ENCODE peak calls at places on chromosomes 3 and 15, in eight cellular contexts. T, F, Z, R, B, A, M and E are unnamed samples.

GRCh38 chr3:146020969-146021368 is 140.0 kb downstream of the PLOD2 start:
- DNase-seq in T (no peak), F (no peak), Z (no peak), R (no peak), B (no peak), A (no peak), M (no peak), E (no peak)

GRCh38 chr3:177804032-177804431 is 606.8 kb upstream of the TBL1XR1 start:
- DNase-seq in T (no peak), F (no peak), Z (no peak), R (no peak), B (no peak), A (no peak), M (no peak), E (no peak)

GRCh38 chr15:64046347-64047153 is at the start of gene DAPK2:
- DNase-seq in T (peak), F (peak), Z (peak), R (peak), B (peak), A (peak), M (peak), E (peak)

GRCh38 chr3:80232760-80233159 is 465.0 kb upstream of the ROBO1 start:
- DNase-seq in T (no peak), F (no peak), Z (no peak), R (no peak), B (no peak), A (no peak), M (peak), E (peak)

GRCh38 chr3:43882976-43883680 is 192.4 kb downstream of the ABHD5 start:
- DNase-seq in T (no peak), F (no peak), Z (no peak), R (no peak), B (no peak), A (peak), M (no peak), E (no peak)

GRCh38 chr15:96343529-96344072 is 13.1 kb downstream of the NR2F2 start:
- DNase-seq in T (no peak), F (no peak), Z (no peak), R (no peak), B (no peak), A (no peak), M (no peak), E (no peak)

GRCh38 chr3:175940881-175941280 is 1081.7 kb downstream of the NAALADL2 start:
- DNase-seq in T (no peak), F (no peak), Z (no peak), R (no peak), B (no peak), A (no peak), M (no peak), E (no peak)

GRCh38 chr3:33578325-33579180 is 138.3 kb upstream of the UBP1 start:
- DNase-seq in T (no peak), F (no peak), Z (no peak), R (no peak), B (no peak), A (no peak), M (no peak), E (peak)

GRCh38 chr3:168030488-168031054 is 65.2 kb downstream of the GOLIM4 start:
- DNase-seq in T (no peak), F (no peak), Z (no peak), R (no peak), B (no peak), A (no peak), M (no peak), E (no peak)

GRCh38 chr15:41930221-41930866 is 36.5 kb upstream of the SPTBN5 start:
- DNase-seq in T (no peak), F (no peak), Z (no peak), R (no peak), B (peak), A (peak), M (peak), E (peak)

GRCh38 chr15:69133862-69134519 is 26.4 kb upstream of the GLCE start:
- DNase-seq in T (no peak), F (no peak), Z (no peak), R (no peak), B (no peak), A (no peak), M (no peak), E (no peak)

GRCh38 chr15:68442041-68442440 is 10.1 kb upstream of the ITGA11 start:
- DNase-seq in T (no peak), F (no peak), Z (no peak), R (no peak), B (peak), A (peak), M (no peak), E (no peak)

GRCh38 chr3:166451997-166452396 is 614.8 kb upstream of the BCHE start:
- DNase-seq in T (no peak), F (no peak), Z (no peak), R (no peak), B (no peak), A (no peak), M (no peak), E (no peak)

GRCh38 chr3:53161345-53161819 is 373 bp downstream of the PRKCD start:
- DNase-seq in T (no peak), F (peak), Z (no peak), R (peak), B (no peak), A (peak), M (no peak), E (peak)

GRCh38 chr15:43515731-43516130 is 1.7 kb upstream of the MAP1A start:
- DNase-seq in T (no peak), F (no peak), Z (no peak), R (no peak), B (no peak), A (no peak), M (no peak), E (no peak)

GRCh38 chr15:45372032-45372995 is 6.0 kb downstream of the GATM start:
- DNase-seq in T (no peak), F (no peak), Z (no peak), R (no peak), B (no peak), A (no peak), M (no peak), E (no peak)

GRCh38 chr3:160852856-160853255 is 96.8 kb downstream of the PPM1L start:
- DNase-seq in T (no peak), F (no peak), Z (no peak), R (no peak), B (no peak), A (no peak), M (no peak), E (no peak)

GRCh38 chr3:170961616-170962400 is 53.4 kb upstream of the EIF5A2 start:
- DNase-seq in T (no peak), F (peak), Z (no peak), R (no peak), B (no peak), A (no peak), M (peak), E (peak)

GRCh38 chr3:193737191-193737751 is 144.3 kb downstream of the OPA1 start:
- DNase-seq in T (no peak), F (no peak), Z (no peak), R (no peak), B (no peak), A (no peak), M (no peak), E (no peak)

GRCh38 chr3:27072943-27073725 is 296.0 kb downstream of the NEK10 start:
- DNase-seq in T (no peak), F (no peak), Z (no peak), R (no peak), B (no peak), A (no peak), M (no peak), E (no peak)

GRCh38 chr15:28017423-28017924 is 81.6 kb downstream of the OCA2 start:
- DNase-seq in T (no peak), F (no peak), Z (no peak), R (no peak), B (no peak), A (no peak), M (no peak), E (no peak)

GRCh38 chr3:21170964-21171363 is 580.0 kb downstream of the ZNF385D start:
- DNase-seq in T (no peak), F (no peak), Z (no peak), R (no peak), B (no peak), A (no peak), M (no peak), E (no peak)

GRCh38 chr3:37892917-37893595 is 31.4 kb downstream of the CTDSPL start:
- DNase-seq in T (no peak), F (no peak), Z (no peak), R (no peak), B (peak), A (peak), M (peak), E (peak)

GRCh38 chr15:35603298-35603697 is 57.3 kb upstream of the DPH6 start:
- DNase-seq in T (no peak), F (no peak), Z (no peak), R (no peak), B (no peak), A (no peak), M (peak), E (peak)

GRCh38 chr3:29697989-29698388 is 417.1 kb downstream of the RBMS3 start:
- DNase-seq in T (no peak), F (no peak), Z (no peak), R (no peak), B (no peak), A (no peak), M (peak), E (peak)

GRCh38 chr15:19987389-19988048 is 554.1 kb downstream of the GOLGA6L6 start:
- DNase-seq in T (no peak), F (no peak), Z (peak), R (no peak), B (no peak), A (no peak), M (no peak), E (no peak)

GRCh38 chr3:38573606-38574005 is 75.9 kb downstream of the SCN5A start:
- DNase-seq in T (no peak), F (no peak), Z (no peak), R (no peak), B (no peak), A (no peak), M (no peak), E (no peak)

GRCh38 chr15:71055461-71055860 is 59.8 kb upstream of the THSD4 start:
- DNase-seq in T (no peak), F (no peak), Z (no peak), R (no peak), B (no peak), A (no peak), M (no peak), E (peak)

GRCh38 chr3:177498037-177498857 is 301.0 kb upstream of the TBL1XR1 start:
- DNase-seq in T (no peak), F (no peak), Z (no peak), R (no peak), B (no peak), A (no peak), M (peak), E (no peak)

GRCh38 chr15:66101715-66102395 is 151.7 kb downstream of the MEGF11 start:
- DNase-seq in T (no peak), F (no peak), Z (no peak), R (no peak), B (no peak), A (no peak), M (no peak), E (no peak)

GRCh38 chr15:69729167-69729748 is 276.6 kb downstream of the RPLP1 start:
- DNase-seq in T (peak), F (peak), Z (no peak), R (peak), B (no peak), A (peak), M (no peak), E (peak)

GRCh38 chr15:42494998-42495360 is 455 bp upstream of the SNAP23 start:
- DNase-seq in T (no peak), F (no peak), Z (no peak), R (no peak), B (peak), A (no peak), M (peak), E (peak)

GRCh38 chr15:65532738-65533051 is 2.4 kb downstream of the HACD3 start:
- DNase-seq in T (no peak), F (no peak), Z (no peak), R (no peak), B (no peak), A (no peak), M (no peak), E (peak)

GRCh38 chr15:52485290-52485689 is 43.4 kb downstream of the MYO5A start:
- DNase-seq in T (no peak), F (no peak), Z (no peak), R (no peak), B (no peak), A (no peak), M (no peak), E (no peak)

GRCh38 chr3:107897471-107898180 is 193.2 kb downstream of the CD47 start:
- DNase-seq in T (no peak), F (no peak), Z (no peak), R (no peak), B (no peak), A (no peak), M (no peak), E (no peak)

GRCh38 chr3:24069045-24069444 is 124.0 kb downstream of the NR1D2 start:
- DNase-seq in T (no peak), F (no peak), Z (no peak), R (no peak), B (no peak), A (no peak), M (no peak), E (peak)

GRCh38 chr15:40115670-40116093 is 7.0 kb upstream of the BMF start:
- DNase-seq in T (no peak), F (no peak), Z (peak), R (no peak), B (no peak), A (peak), M (no peak), E (no peak)

GRCh38 chr15:65476942-65477341 is 40.5 kb downstream of the DPP8 start:
- DNase-seq in T (no peak), F (no peak), Z (no peak), R (no peak), B (no peak), A (no peak), M (no peak), E (peak)